ENCODE peak calls at places on chromosomes 3 and 15, in six cellular contexts. I is HCT116, Z is prostate gland, C is uterus, H is A549, R is spleen. Q is an unnamed sample.

GRCh38 chr15:68725736-68726135 is 95.0 kb downstream of the ANP32A start:
- DNase-seq in I (no peak), Z (no peak), C (peak; percentile 74), H (no peak), R (no peak), Q (no peak)

GRCh38 chr3:47016086-47016933 is 36.8 kb downstream of the NBEAL2 start:
- DNase-seq in I (no peak), Z (no peak), C (no peak), H (no peak), R (no peak), Q (no peak)

GRCh38 chr15:65904301-65904700 is 35.0 kb downstream of the RAB11A start:
- DNase-seq in I (no peak), Z (no peak), C (no peak), H (no peak), R (no peak), Q (no peak)

GRCh38 chr15:82832601-82833209 is 23.3 kb downstream of the WHAMM start:
- DNase-seq in I (peak; percentile 64), Z (no peak), C (no peak), H (peak; percentile 56), R (no peak), Q (no peak)

GRCh38 chr3:45545476-45545875 is 49.1 kb upstream of the LIMD1 start:
- DNase-seq in I (no peak), Z (no peak), C (no peak), H (peak; percentile 14), R (no peak), Q (no peak)

GRCh38 chr3:53069422-53070068 is 23.7 kb upstream of the SFMBT1 start:
- DNase-seq in I (no peak), Z (no peak), C (no peak), H (peak; percentile 22), R (peak; percentile 41), Q (no peak)

GRCh38 chr15:50880651-50881114 is 27.8 kb upstream of the AP4E1 start:
- DNase-seq in I (no peak), Z (no peak), C (no peak), H (no peak), R (no peak), Q (no peak)

GRCh38 chr3:48826451-48826850 is 21.2 kb downstream of the PRKAR2A start:
- DNase-seq in I (no peak), Z (no peak), C (no peak), H (no peak), R (no peak), Q (no peak)

GRCh38 chr3:197023241-197023997 is 6.2 kb downstream of the MELTF start:
- DNase-seq in I (no peak), Z (no peak), C (no peak), H (no peak), R (peak; percentile 54), Q (no peak)

GRCh38 chr3:197026481-197026866 is 3.1 kb downstream of the MELTF start:
- DNase-seq in I (no peak), Z (no peak), C (no peak), H (no peak), R (no peak), Q (no peak)

GRCh38 chr3:197025736-197026480 is 3.7 kb downstream of the MELTF start:
- DNase-seq in I (no peak), Z (no peak), C (no peak), H (no peak), R (peak; percentile 60), Q (no peak)

GRCh38 chr3:197023998-197024651 is 5.5 kb downstream of the MELTF start:
- DNase-seq in I (no peak), Z (no peak), C (no peak), H (no peak), R (no peak), Q (no peak)

DNA sequence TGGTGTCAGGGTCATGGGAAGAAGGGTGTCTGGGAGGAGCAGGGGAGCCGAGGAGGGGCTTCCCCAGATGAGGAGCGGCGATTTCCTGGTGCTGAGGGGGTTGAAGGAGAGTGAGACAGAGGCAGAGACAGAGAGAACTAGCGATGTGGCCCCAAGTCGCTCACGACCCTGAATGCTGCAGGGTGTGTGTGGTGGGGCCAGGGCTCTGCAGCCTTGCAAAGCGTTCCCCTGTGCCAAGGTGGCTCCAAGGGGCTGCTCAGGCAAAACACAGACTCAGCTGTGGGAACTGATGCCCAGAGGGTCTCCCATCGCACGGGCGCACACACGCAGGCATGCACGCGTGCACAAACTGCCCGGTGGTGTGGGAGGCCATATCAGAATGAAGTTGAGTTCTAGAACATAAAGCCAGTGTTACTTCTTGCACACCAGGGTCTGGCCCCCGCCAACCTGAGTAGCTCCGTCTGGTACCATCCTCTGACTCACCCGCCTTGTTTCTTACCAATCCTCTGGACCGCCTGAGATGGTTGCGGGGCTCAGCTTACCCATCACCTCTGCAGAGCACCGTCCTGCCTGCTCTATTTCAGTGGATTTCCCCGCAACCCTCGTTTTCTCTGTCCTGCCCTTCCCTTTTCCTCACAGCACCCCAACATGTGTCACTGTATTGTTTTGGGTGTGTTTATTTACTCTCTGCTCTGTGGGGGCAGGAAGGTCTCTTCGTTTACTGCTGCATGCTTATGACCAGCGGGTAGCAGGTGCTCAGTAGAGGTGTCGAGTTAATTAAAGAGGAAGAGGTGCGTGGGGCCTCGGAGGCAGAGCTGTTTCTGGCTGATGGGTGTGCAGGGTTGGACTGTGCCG is 4.5 kb downstream of the MELTF start:
- DNase-seq in I (no peak), Z (no peak), C (no peak), H (no peak), R (peak; percentile 66), Q (no peak)
- TF ChIP-seq POLR2A in I (no peak), Z (no peak), C (no peak), H (no peak), R (no peak), Q (no peak)

GRCh38 chr15:90153658-90154057 is 47.5 kb upstream of the SEMA4B start:
- DNase-seq in I (no peak), Z (no peak), C (no peak), H (no peak), R (no peak), Q (no peak)

GRCh38 chr15:90159213-90159612 is 41.9 kb upstream of the SEMA4B start:
- DNase-seq in I (no peak), Z (no peak), C (no peak), H (no peak), R (no peak), Q (no peak)

GRCh38 chr15:90151989-90152645 is 49.0 kb upstream of the SEMA4B start:
- DNase-seq in I (no peak), Z (peak; percentile 70), C (no peak), H (no peak), R (no peak), Q (no peak)

GRCh38 chr15:90154246-90154645 is 46.9 kb upstream of the SEMA4B start:
- DNase-seq in I (no peak), Z (no peak), C (no peak), H (no peak), R (no peak), Q (no peak)

DNA sequence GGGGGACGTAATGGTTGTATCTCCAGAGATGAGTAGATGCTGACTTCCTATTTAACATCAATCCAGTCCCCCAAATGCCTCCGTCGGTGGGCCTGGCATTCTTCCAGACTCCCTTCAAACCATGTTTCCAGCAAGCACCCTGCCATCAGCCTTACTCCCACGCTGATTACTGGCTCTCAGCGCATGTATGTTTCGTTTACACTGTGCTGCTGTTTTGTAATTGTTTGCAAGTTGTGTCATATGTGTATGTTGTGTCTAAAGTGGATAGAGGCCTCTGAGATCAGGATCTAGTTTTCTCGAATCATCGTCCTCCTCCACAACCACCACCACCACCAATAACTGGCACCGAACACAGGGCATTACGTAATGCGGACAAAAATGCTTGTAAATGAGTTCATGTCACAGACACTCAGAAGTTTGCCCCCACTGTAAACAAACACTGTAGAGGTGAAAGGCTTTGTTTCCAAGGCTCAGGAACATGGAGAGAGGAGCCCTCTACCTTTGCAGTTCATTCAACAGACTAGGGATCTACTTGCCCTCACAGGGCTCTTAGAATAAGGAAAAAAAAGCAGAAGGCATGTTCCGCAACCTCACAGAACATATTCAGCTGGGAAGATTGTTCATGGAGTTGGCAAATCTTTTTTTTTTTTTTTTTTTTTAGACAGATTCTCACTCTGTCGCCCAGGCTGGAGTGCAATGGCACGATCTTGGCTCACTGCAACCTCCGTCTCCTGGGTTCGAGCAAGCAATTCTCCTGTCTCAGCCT is 46.1 kb upstream of the SEMA4B start:
- DNase-seq in I (no peak), Z (peak; percentile 83), C (no peak), H (peak; percentile 96), R (no peak), Q (no peak)
- TF ChIP-seq POLR2A in I (no peak), Z (peak; percentile 7), C (no peak), H (no peak), R (no peak), Q (no peak)

DNA sequence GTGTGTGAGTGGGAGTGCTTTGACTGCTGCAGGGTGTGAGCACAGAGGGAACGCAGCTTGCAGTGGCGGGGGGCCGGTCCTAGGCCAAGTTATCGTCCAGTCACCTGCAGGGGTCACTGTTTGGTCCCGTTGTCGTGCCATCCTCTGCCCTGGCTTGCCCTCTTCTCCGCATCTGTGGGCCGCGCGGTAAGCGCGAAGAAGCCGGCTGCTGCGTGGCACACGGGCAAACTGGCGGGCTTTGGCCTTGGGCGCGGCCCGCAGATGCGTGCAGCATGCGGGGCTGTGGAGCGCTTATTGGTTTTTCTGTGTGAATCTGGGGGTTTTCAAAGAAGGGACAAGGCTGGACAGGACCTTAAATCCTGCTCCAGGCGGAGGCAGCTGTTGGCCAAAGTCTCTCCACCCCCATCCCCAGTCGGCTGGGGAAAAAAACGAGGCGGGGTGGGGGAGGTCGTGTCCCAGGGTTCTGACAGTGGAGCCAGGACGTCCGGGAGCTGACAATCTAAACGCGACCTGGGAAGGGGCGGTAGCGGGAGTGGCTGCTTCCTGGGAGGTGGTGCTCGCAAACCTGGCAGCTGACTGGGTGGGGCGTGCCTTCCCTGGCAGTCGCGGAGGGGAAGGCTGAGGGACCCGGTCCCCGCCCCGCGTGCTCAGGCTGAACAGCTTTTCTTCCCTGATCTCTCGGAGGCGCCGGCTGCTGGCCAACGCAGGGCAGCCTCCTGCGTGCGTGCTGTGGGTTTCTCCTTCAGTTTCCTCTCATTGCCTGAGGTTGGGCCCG is 39.7 kb upstream of the VEPH1 start:
- DNase-seq in I (no peak), Z (peak; percentile 59), C (peak; percentile 64), H (peak; percentile 68), R (no peak), Q (peak; percentile 75)
- TF ChIP-seq POLR2A in I (no peak), Z (no peak), C (no peak), H (no peak), R (no peak), Q (peak; percentile 34)

GRCh38 chr15:62125763-62126162 is 39.3 kb downstream of the C2CD4B start:
- DNase-seq in I (peak; percentile 38), Z (no peak), C (no peak), H (peak; percentile 74), R (no peak), Q (no peak)
- TF ChIP-seq POLR2A in I (no peak), Z (no peak), C (no peak), H (no peak), R (no peak), Q (no peak)

Q was measured in H54.